ENCODE peak calls at places on chromosome 12, in nine cellular contexts. One of them, this sample, is unnamed.

GRCh38 chr12:3328571-3328970 is 162.4 kb upstream of the PRMT8 start:
- DNase-seq in right atrium auricular region: no peak
- DNase-seq in heart left ventricle: peak; percentile 36
- DNase-seq in fibroblast of lung: no peak
- DNase-seq in OCI-LY7: no peak
- DNase-seq in neuronal stem cell: no peak
- DNase-seq in mammary epithelial cell: no peak
- DNase-seq in left ventricle myocardium inferior: no peak
- DNase-seq in suprapubic skin: no peak
- DNase-seq in this sample: no peak

GRCh38 chr12:63037721-63038120 is 102.8 kb upstream of the PPM1H start:
- DNase-seq in suprapubic skin: no peak
- DNase-seq in right atrium auricular region: no peak
- DNase-seq in heart left ventricle: no peak
- DNase-seq in OCI-LY7: no peak
- DNase-seq in fibroblast of lung: no peak
- DNase-seq in left ventricle myocardium inferior: no peak
- DNase-seq in neuronal stem cell: no peak
- DNase-seq in mammary epithelial cell: no peak
- DNase-seq in this sample: no peak

GRCh38 chr12:71973687-71974086 is 35.0 kb downstream of the TPH2 start:
- DNase-seq in suprapubic skin: no peak
- DNase-seq in mammary epithelial cell: no peak
- DNase-seq in OCI-LY7: no peak
- DNase-seq in right atrium auricular region: no peak
- DNase-seq in left ventricle myocardium inferior: no peak
- DNase-seq in neuronal stem cell: no peak
- DNase-seq in heart left ventricle: no peak
- DNase-seq in fibroblast of lung: no peak
- DNase-seq in this sample: no peak

GRCh38 chr12:92065018-92065499 is 80.6 kb downstream of the BTG1 start:
- DNase-seq in fibroblast of lung: peak; percentile 74
- DNase-seq in right atrium auricular region: no peak
- DNase-seq in neuronal stem cell: no peak
- DNase-seq in mammary epithelial cell: no peak
- DNase-seq in heart left ventricle: no peak
- DNase-seq in suprapubic skin: no peak
- DNase-seq in OCI-LY7: peak; percentile 23
- DNase-seq in left ventricle myocardium inferior: no peak
- DNase-seq in this sample: no peak

GRCh38 chr12:119115296-119115905 is 63.3 kb upstream of the HSPB8 start:
- DNase-seq in OCI-LY7: peak; percentile 37
- DNase-seq in fibroblast of lung: peak; percentile 56
- DNase-seq in neuronal stem cell: peak; percentile 72
- DNase-seq in mammary epithelial cell: no peak
- DNase-seq in right atrium auricular region: no peak
- DNase-seq in heart left ventricle: no peak
- DNase-seq in left ventricle myocardium inferior: no peak
- DNase-seq in suprapubic skin: no peak
- DNase-seq in this sample: no peak

GRCh38 chr12:93745304-93745703 is 68.1 kb downstream of the CRADD start:
- DNase-seq in left ventricle myocardium inferior: no peak
- DNase-seq in mammary epithelial cell: no peak
- DNase-seq in fibroblast of lung: no peak
- DNase-seq in neuronal stem cell: no peak
- DNase-seq in suprapubic skin: no peak
- DNase-seq in OCI-LY7: no peak
- DNase-seq in heart left ventricle: no peak
- DNase-seq in right atrium auricular region: no peak
- DNase-seq in this sample: no peak

GRCh38 chr12:28872654-28873268 is 276.3 kb upstream of the FAR2 start:
- DNase-seq in heart left ventricle: no peak
- DNase-seq in left ventricle myocardium inferior: no peak
- DNase-seq in neuronal stem cell: peak; percentile 21
- DNase-seq in OCI-LY7: peak; percentile 27
- DNase-seq in fibroblast of lung: peak; percentile 70
- DNase-seq in suprapubic skin: no peak
- DNase-seq in right atrium auricular region: no peak
- DNase-seq in mammary epithelial cell: peak; percentile 78
- DNase-seq in this sample: peak; percentile 20

GRCh38 chr12:9667403-9667802 is 2.1 kb upstream of the CLEC2D start:
- DNase-seq in fibroblast of lung: no peak
- DNase-seq in right atrium auricular region: no peak
- DNase-seq in heart left ventricle: no peak
- DNase-seq in neuronal stem cell: no peak
- DNase-seq in mammary epithelial cell: no peak
- DNase-seq in left ventricle myocardium inferior: no peak
- DNase-seq in suprapubic skin: no peak
- DNase-seq in OCI-LY7: peak; percentile 37
- DNase-seq in this sample: no peak

GRCh38 chr12:3127832-3128231 is 50.7 kb downstream of the TSPAN9 start:
- DNase-seq in OCI-LY7: no peak
- DNase-seq in heart left ventricle: no peak
- DNase-seq in left ventricle myocardium inferior: no peak
- DNase-seq in right atrium auricular region: no peak
- DNase-seq in suprapubic skin: no peak
- DNase-seq in neuronal stem cell: no peak
- DNase-seq in fibroblast of lung: peak; percentile 75
- DNase-seq in mammary epithelial cell: no peak
- DNase-seq in this sample: no peak

GRCh38 chr12:21527451-21528180 is 1.5 kb downstream of the SPX start:
- DNase-seq in mammary epithelial cell: peak; percentile 55
- DNase-seq in OCI-LY7: peak; percentile 83
- DNase-seq in left ventricle myocardium inferior: peak; percentile 58
- DNase-seq in heart left ventricle: peak; percentile 79
- DNase-seq in right atrium auricular region: no peak
- DNase-seq in fibroblast of lung: peak; percentile 49
- DNase-seq in neuronal stem cell: peak; percentile 51
- DNase-seq in suprapubic skin: no peak
- DNase-seq in this sample: peak; percentile 83

GRCh38 chr12:111971800-111972199 is 41.2 kb downstream of the TMEM116 start:
- DNase-seq in OCI-LY7: no peak
- DNase-seq in heart left ventricle: no peak
- DNase-seq in left ventricle myocardium inferior: no peak
- DNase-seq in suprapubic skin: no peak
- DNase-seq in mammary epithelial cell: peak; percentile 19
- DNase-seq in fibroblast of lung: no peak
- DNase-seq in right atrium auricular region: no peak
- DNase-seq in neuronal stem cell: no peak
- DNase-seq in this sample: no peak

GRCh38 chr12:104219361-104219892 is 3.8 kb downstream of the TXNRD1 start:
- DNase-seq in OCI-LY7: no peak
- DNase-seq in neuronal stem cell: no peak
- DNase-seq in heart left ventricle: no peak
- DNase-seq in mammary epithelial cell: peak; percentile 89
- DNase-seq in right atrium auricular region: no peak
- DNase-seq in fibroblast of lung: peak; percentile 98
- DNase-seq in left ventricle myocardium inferior: no peak
- DNase-seq in suprapubic skin: no peak
- DNase-seq in this sample: no peak

GRCh38 chr12:112226768-112227167 is 101.4 kb downstream of the TRAFD1 start:
- DNase-seq in left ventricle myocardium inferior: no peak
- DNase-seq in mammary epithelial cell: no peak
- DNase-seq in neuronal stem cell: no peak
- DNase-seq in fibroblast of lung: no peak
- DNase-seq in right atrium auricular region: no peak
- DNase-seq in heart left ventricle: no peak
- DNase-seq in OCI-LY7: no peak
- DNase-seq in suprapubic skin: no peak
- DNase-seq in this sample: no peak

GRCh38 chr12:116314477-116314876 is 37.0 kb upstream of the MED13L start:
- DNase-seq in heart left ventricle: no peak
- DNase-seq in neuronal stem cell: no peak
- DNase-seq in OCI-LY7: no peak
- DNase-seq in left ventricle myocardium inferior: no peak
- DNase-seq in suprapubic skin: no peak
- DNase-seq in mammary epithelial cell: no peak
- DNase-seq in right atrium auricular region: no peak
- DNase-seq in fibroblast of lung: no peak
- DNase-seq in this sample: no peak

GRCh38 chr12:102567031-102567985 is 86.9 kb upstream of the IGF1 start:
- DNase-seq in fibroblast of lung: peak; percentile 14
- DNase-seq in neuronal stem cell: no peak
- DNase-seq in suprapubic skin: no peak
- DNase-seq in heart left ventricle: no peak
- DNase-seq in mammary epithelial cell: peak; percentile 1
- DNase-seq in OCI-LY7: no peak
- DNase-seq in left ventricle myocardium inferior: no peak
- DNase-seq in right atrium auricular region: no peak
- DNase-seq in this sample: no peak

GRCh38 chr12:95201056-95201670 is 16.1 kb downstream of the FGD6 start:
- DNase-seq in mammary epithelial cell: peak; percentile 94
- DNase-seq in neuronal stem cell: no peak
- DNase-seq in OCI-LY7: no peak
- DNase-seq in suprapubic skin: no peak
- DNase-seq in left ventricle myocardium inferior: no peak
- DNase-seq in fibroblast of lung: no peak
- DNase-seq in heart left ventricle: no peak
- DNase-seq in right atrium auricular region: no peak
- DNase-seq in this sample: no peak

GRCh38 chr12:18224745-18225144 is 36.6 kb upstream of the PIK3C2G start:
- DNase-seq in fibroblast of lung: peak; percentile 68
- DNase-seq in heart left ventricle: no peak
- DNase-seq in mammary epithelial cell: peak; percentile 34
- DNase-seq in neuronal stem cell: peak; percentile 33
- DNase-seq in OCI-LY7: peak; percentile 3
- DNase-seq in left ventricle myocardium inferior: no peak
- DNase-seq in suprapubic skin: no peak
- DNase-seq in right atrium auricular region: no peak
- DNase-seq in this sample: no peak

GRCh38 chr12:45503887-45504286 is 225.6 kb upstream of the ARID2 start:
- DNase-seq in left ventricle myocardium inferior: no peak
- DNase-seq in right atrium auricular region: no peak
- DNase-seq in fibroblast of lung: no peak
- DNase-seq in neuronal stem cell: no peak
- DNase-seq in OCI-LY7: no peak
- DNase-seq in mammary epithelial cell: peak; percentile 11
- DNase-seq in suprapubic skin: no peak
- DNase-seq in heart left ventricle: no peak
- DNase-seq in this sample: no peak

GRCh38 chr12:106130474-106131113 is 8.2 kb downstream of the NUAK1 start:
- DNase-seq in fibroblast of lung: no peak
- DNase-seq in left ventricle myocardium inferior: no peak
- DNase-seq in neuronal stem cell: no peak
- DNase-seq in right atrium auricular region: no peak
- DNase-seq in mammary epithelial cell: no peak
- DNase-seq in OCI-LY7: no peak
- DNase-seq in heart left ventricle: no peak
- DNase-seq in suprapubic skin: no peak
- DNase-seq in this sample: no peak
- H3K4me1 ChIP-seq in fibroblast of lung: peaks cover 20% of the 10 kb centered on the region
- H3K4me1 ChIP-seq in left ventricle myocardium inferior: peaks cover 100% of the 10 kb centered on the region
- H3K4me1 ChIP-seq in neuronal stem cell: peaks cover 44% of the 10 kb centered on the region
- H3K4me1 ChIP-seq in right atrium auricular region: peaks cover 97% of the 10 kb centered on the region
- H3K4me1 ChIP-seq in mammary epithelial cell: peaks cover 47% of the 10 kb centered on the region
- H3K4me1 ChIP-seq in OCI-LY7: no peaks in the 10 kb centered on the region
- H3K4me1 ChIP-seq in heart left ventricle: peaks cover 100% of the 10 kb centered on the region
- H3K4me1 ChIP-seq in suprapubic skin: peaks cover 75% of the 10 kb centered on the region
- H3K4me1 ChIP-seq in this sample: peaks cover 46% of the 10 kb centered on the region

DNA sequence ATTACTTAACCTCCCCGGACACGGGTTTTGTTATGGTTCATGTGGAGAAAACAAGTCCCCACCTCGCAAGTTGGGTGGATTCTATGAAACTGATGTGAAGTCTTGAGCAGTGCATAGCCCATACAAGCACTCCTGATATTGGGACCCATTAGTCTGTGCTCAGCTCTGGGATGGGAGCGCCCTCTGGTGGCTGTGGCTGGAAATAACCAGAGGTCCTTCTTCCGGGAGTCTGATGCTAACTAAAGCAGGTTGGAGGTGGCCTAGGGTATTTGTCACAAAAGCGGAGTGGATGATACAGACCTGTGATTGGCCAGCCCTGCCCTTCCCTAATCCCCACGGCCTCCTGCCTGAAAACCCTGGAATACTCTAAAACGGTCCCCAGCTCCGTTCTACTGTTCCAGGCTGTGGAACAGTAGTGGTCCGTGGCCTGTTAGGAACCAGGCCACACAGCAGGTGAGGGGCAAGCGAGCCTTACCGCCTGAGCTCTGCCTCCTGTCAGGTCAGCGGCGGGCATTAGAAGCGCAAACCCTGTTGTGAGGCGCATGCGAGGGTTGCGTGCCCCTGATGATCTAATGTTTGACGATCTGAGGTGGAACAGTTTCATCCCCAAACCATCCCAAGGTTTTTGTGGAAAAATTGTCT is 6.4 kb downstream of the SLC48A1 start:
- DNase-seq in suprapubic skin: peak; percentile 95
- DNase-seq in right atrium auricular region: peak; percentile 96
- DNase-seq in OCI-LY7: peak; percentile 89
- DNase-seq in neuronal stem cell: peak; percentile 92
- DNase-seq in left ventricle myocardium inferior: peak; percentile 88
- DNase-seq in mammary epithelial cell: peak; percentile 70
- DNase-seq in heart left ventricle: peak; percentile 94
- DNase-seq in fibroblast of lung: peak; percentile 85
- DNase-seq in this sample: peak; percentile 95
- H3K4me1 ChIP-seq in suprapubic skin: peaks cover 91% of the 10 kb centered on the region
- H3K4me1 ChIP-seq in right atrium auricular region: peaks cover 55% of the 10 kb centered on the region
- H3K4me1 ChIP-seq in OCI-LY7: peaks cover 42% of the 10 kb centered on the region
- H3K4me1 ChIP-seq in neuronal stem cell: peaks cover 2% of the 10 kb centered on the region
- H3K4me1 ChIP-seq in left ventricle myocardium inferior: peaks cover 73% of the 10 kb centered on the region
- H3K4me1 ChIP-seq in mammary epithelial cell: peaks cover 59% of the 10 kb centered on the region
- H3K4me1 ChIP-seq in heart left ventricle: peaks cover 54% of the 10 kb centered on the region
- H3K4me1 ChIP-seq in fibroblast of lung: peaks cover 11% of the 10 kb centered on the region
- H3K4me1 ChIP-seq in this sample: peaks cover 29% of the 10 kb centered on the region

DNA sequence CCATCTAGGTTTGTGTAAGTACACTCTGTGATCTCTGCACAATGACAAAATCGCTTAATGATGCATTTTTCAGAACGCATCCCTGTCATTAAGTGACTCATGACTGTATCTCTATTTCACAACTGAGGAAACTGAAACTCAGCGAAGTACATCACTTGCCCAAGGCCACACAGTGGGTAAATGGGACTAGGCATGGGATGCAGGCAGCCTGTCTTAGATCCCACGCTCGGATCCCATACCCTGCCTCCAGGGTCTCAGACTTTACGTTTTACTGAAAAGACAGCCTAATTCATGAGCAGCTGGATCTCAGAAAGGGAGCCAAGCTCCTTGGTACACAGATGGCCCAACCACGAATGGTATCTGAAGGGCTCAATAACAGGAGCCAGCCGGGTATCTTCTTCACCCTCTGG is 2.4 kb upstream of the MLEC start:
- DNase-seq in left ventricle myocardium inferior: no peak
- DNase-seq in mammary epithelial cell: peak; percentile 73
- DNase-seq in OCI-LY7: no peak
- DNase-seq in right atrium auricular region: no peak
- DNase-seq in neuronal stem cell: no peak
- DNase-seq in fibroblast of lung: no peak
- DNase-seq in suprapubic skin: no peak
- DNase-seq in heart left ventricle: no peak
- DNase-seq in this sample: no peak
- H3K4me1 ChIP-seq in left ventricle myocardium inferior: peaks cover 50% of the 10 kb centered on the region
- H3K4me1 ChIP-seq in mammary epithelial cell: peaks cover 23% of the 10 kb centered on the region
- H3K4me1 ChIP-seq in OCI-LY7: peaks cover 58% of the 10 kb centered on the region
- H3K4me1 ChIP-seq in right atrium auricular region: peaks cover 17% of the 10 kb centered on the region
- H3K4me1 ChIP-seq in neuronal stem cell: peaks cover 13% of the 10 kb centered on the region
- H3K4me1 ChIP-seq in fibroblast of lung: peaks cover 3% of the 10 kb centered on the region
- H3K4me1 ChIP-seq in suprapubic skin: peaks cover 31% of the 10 kb centered on the region
- H3K4me1 ChIP-seq in heart left ventricle: peaks cover 29% of the 10 kb centered on the region
- H3K4me1 ChIP-seq in this sample: peaks cover 9% of the 10 kb centered on the region

GRCh38 chr12:52204931-52205505 is 13.2 kb upstream of the KRT80 start:
- DNase-seq in left ventricle myocardium inferior: peak; percentile 10
- DNase-seq in neuronal stem cell: no peak
- DNase-seq in right atrium auricular region: no peak
- DNase-seq in OCI-LY7: no peak
- DNase-seq in heart left ventricle: peak; percentile 26
- DNase-seq in mammary epithelial cell: no peak
- DNase-seq in fibroblast of lung: no peak
- DNase-seq in suprapubic skin: no peak
- DNase-seq in this sample: no peak
- H3K4me1 ChIP-seq in left ventricle myocardium inferior: peaks cover 48% of the 10 kb centered on the region
- H3K4me1 ChIP-seq in neuronal stem cell: peaks cover 2% of the 10 kb centered on the region
- H3K4me1 ChIP-seq in right atrium auricular region: peaks cover 31% of the 10 kb centered on the region
- H3K4me1 ChIP-seq in OCI-LY7: no peaks in the 10 kb centered on the region
- H3K4me1 ChIP-seq in heart left ventricle: peaks cover 32% of the 10 kb centered on the region
- H3K4me1 ChIP-seq in mammary epithelial cell: peaks cover 53% of the 10 kb centered on the region
- H3K4me1 ChIP-seq in fibroblast of lung: peaks cover 20% of the 10 kb centered on the region
- H3K4me1 ChIP-seq in suprapubic skin: peaks cover 77% of the 10 kb centered on the region
- H3K4me1 ChIP-seq in this sample: no peaks in the 10 kb centered on the region

This sample was measured in right cardiac atrium.